ENCODE peak calls at places on chromosomes 1 and 21, in eight cellular contexts. One of them, this sample, is unnamed.

GRCh38 chr1:88052162-88052561 is 631.9 kb upstream of the PKN2 start:
- DNase-seq in tibial nerve: no peak
- DNase-seq in stomach: no peak
- DNase-seq in A549: no peak
- DNase-seq in K562: no peak
- DNase-seq in SK-N-SH: no peak
- DNase-seq in H1: no peak
- DNase-seq in esophagus muscularis mucosa: no peak
- DNase-seq in this sample: no peak

GRCh38 chr1:21022279-21023040 is 154.2 kb downstream of the EIF4G3 start:
- DNase-seq in stomach: peak
- DNase-seq in A549: peak
- DNase-seq in SK-N-SH: peak
- DNase-seq in tibial nerve: no peak
- DNase-seq in esophagus muscularis mucosa: no peak
- DNase-seq in H1: no peak
- DNase-seq in K562: peak
- DNase-seq in this sample: no peak

GRCh38 chr21:43950936-43951335 is 61.2 kb upstream of the TRAPPC10 start:
- DNase-seq in stomach: no peak
- DNase-seq in K562: no peak
- DNase-seq in H1: no peak
- DNase-seq in SK-N-SH: no peak
- DNase-seq in tibial nerve: no peak
- DNase-seq in A549: no peak
- DNase-seq in esophagus muscularis mucosa: no peak
- DNase-seq in this sample: peak

GRCh38 chr1:61825398-61825797 is 83.1 kb downstream of the PATJ start:
- DNase-seq in esophagus muscularis mucosa: no peak
- DNase-seq in stomach: no peak
- DNase-seq in tibial nerve: no peak
- DNase-seq in SK-N-SH: no peak
- DNase-seq in K562: no peak
- DNase-seq in H1: no peak
- DNase-seq in A549: no peak
- DNase-seq in this sample: no peak

GRCh38 chr1:84370831-84371394 is 27.4 kb upstream of the DNASE2B start:
- DNase-seq in stomach: no peak
- DNase-seq in SK-N-SH: no peak
- DNase-seq in tibial nerve: no peak
- DNase-seq in A549: peak
- DNase-seq in H1: no peak
- DNase-seq in K562: no peak
- DNase-seq in esophagus muscularis mucosa: no peak
- DNase-seq in this sample: peak

GRCh38 chr1:61293197-61293596 is 210.8 kb downstream of the NFIA start:
- DNase-seq in SK-N-SH: no peak
- DNase-seq in stomach: no peak
- DNase-seq in K562: no peak
- DNase-seq in tibial nerve: no peak
- DNase-seq in A549: no peak
- DNase-seq in H1: no peak
- DNase-seq in esophagus muscularis mucosa: no peak
- DNase-seq in this sample: no peak

GRCh38 chr1:58823481-58824010 is 39.7 kb upstream of the JUN start:
- DNase-seq in stomach: peak
- DNase-seq in K562: peak
- DNase-seq in SK-N-SH: no peak
- DNase-seq in H1: no peak
- DNase-seq in tibial nerve: no peak
- DNase-seq in esophagus muscularis mucosa: no peak
- DNase-seq in A549: peak
- DNase-seq in this sample: no peak

GRCh38 chr1:8154621-8155052 is 128.5 kb upstream of the ERRFI1 start:
- DNase-seq in tibial nerve: no peak
- DNase-seq in esophagus muscularis mucosa: no peak
- DNase-seq in A549: peak
- DNase-seq in H1: no peak
- DNase-seq in SK-N-SH: no peak
- DNase-seq in stomach: no peak
- DNase-seq in K562: peak
- DNase-seq in this sample: no peak

GRCh38 chr1:178371236-178371635 is 125.5 kb downstream of the CLEC20A start:
- DNase-seq in tibial nerve: no peak
- DNase-seq in esophagus muscularis mucosa: no peak
- DNase-seq in A549: peak
- DNase-seq in stomach: no peak
- DNase-seq in SK-N-SH: no peak
- DNase-seq in H1: no peak
- DNase-seq in K562: no peak
- DNase-seq in this sample: no peak

GRCh38 chr1:17523487-17524029 is 15.9 kb upstream of the ARHGEF10L start:
- DNase-seq in H1: no peak
- DNase-seq in K562: no peak
- DNase-seq in esophagus muscularis mucosa: no peak
- DNase-seq in SK-N-SH: no peak
- DNase-seq in stomach: no peak
- DNase-seq in A549: no peak
- DNase-seq in tibial nerve: no peak
- DNase-seq in this sample: no peak

GRCh38 chr1:110233861-110234260 is 23.7 kb downstream of the KCNC4 start:
- DNase-seq in esophagus muscularis mucosa: no peak
- DNase-seq in stomach: no peak
- DNase-seq in H1: no peak
- DNase-seq in K562: no peak
- DNase-seq in SK-N-SH: no peak
- DNase-seq in A549: no peak
- DNase-seq in tibial nerve: no peak
- DNase-seq in this sample: no peak

DNA sequence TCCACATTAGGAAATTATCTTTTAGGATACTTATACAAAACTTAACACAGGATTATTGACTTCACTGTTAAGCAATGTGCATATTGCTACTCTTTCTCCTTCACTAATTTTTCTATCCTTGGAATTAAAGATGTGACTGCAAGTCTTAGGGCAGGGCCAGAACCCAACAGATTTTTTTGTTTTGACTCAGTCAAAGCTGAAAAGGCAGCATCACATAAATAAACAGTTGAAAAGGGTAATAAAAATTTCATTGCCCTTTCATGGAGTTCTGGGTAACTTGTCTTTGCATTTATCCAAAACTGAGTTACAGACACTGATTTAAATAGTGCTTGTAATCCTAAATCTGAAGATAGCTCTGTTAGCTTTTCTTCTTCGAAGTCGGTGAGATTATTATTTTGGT is 1.9 kb upstream of the TMEM35B start:
- DNase-seq in tibial nerve: no peak
- DNase-seq in SK-N-SH: no peak
- DNase-seq in stomach: no peak
- DNase-seq in K562: no peak
- DNase-seq in A549: no peak
- DNase-seq in esophagus muscularis mucosa: no peak
- DNase-seq in H1: no peak
- DNase-seq in this sample: no peak
- TF ChIP-seq EP300 in tibial nerve: no peak
- TF ChIP-seq EP300 in SK-N-SH: no peak
- TF ChIP-seq EP300 in stomach: no peak
- TF ChIP-seq EP300 in K562: no peak
- TF ChIP-seq EP300 in A549: no peak
- TF ChIP-seq EP300 in esophagus muscularis mucosa: no peak
- TF ChIP-seq EP300 in H1: no peak
- TF ChIP-seq EP300 in this sample: no peak

DNA sequence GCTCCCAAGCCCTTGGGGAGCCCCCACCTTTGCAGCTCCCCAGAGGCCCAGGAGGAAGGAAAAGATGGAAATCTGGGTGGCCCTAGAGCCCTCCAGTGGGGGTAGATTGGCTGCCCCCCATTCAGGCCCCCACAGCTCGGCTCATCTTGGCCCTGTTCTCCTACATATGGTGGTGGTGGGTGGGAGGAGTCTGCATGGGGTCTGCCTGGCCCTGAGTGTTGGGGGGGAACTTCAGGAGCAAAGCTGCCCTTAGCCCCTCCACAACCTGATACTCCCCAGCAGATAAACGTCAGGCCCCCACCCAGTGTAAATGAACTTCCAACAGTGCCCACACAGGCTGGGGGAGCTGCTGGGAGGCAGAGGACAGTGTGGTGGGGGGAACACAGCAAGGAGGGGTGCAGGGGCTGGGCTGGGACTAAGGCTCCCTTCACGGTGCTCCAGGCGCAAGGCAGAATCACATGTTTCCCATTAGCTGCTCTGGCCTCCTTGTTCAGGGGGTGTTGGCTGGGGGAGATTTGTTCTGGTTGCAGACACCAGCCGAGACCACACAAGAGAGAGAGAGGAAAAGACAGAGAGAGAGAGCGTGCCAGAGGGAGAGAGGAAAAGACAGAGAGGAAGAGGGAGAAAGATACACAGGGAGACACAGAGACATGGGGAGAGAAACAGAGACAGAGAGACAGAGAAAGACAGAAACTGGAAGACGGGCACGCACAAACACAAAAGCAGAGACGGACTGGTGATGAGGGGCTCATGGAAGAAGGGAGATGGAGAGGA is 42.6 kb downstream of the AHDC1 start:
- DNase-seq in H1: no peak
- DNase-seq in esophagus muscularis mucosa: no peak
- DNase-seq in SK-N-SH: peak
- DNase-seq in stomach: no peak
- DNase-seq in tibial nerve: no peak
- DNase-seq in A549: no peak
- DNase-seq in K562: no peak
- DNase-seq in this sample: no peak
- H3K27ac ChIP-seq in H1: no peak
- H3K27ac ChIP-seq in esophagus muscularis mucosa: peak
- H3K27ac ChIP-seq in SK-N-SH: peak
- H3K27ac ChIP-seq in stomach: peak
- H3K27ac ChIP-seq in tibial nerve: peak
- H3K27ac ChIP-seq in A549: peak
- H3K27ac ChIP-seq in K562: peak
- H3K27ac ChIP-seq in this sample: peak

GRCh38 chr1:241857131-241857530 is 9.1 kb downstream of the EXO1 start:
- DNase-seq in H1: no peak
- DNase-seq in A549: no peak
- DNase-seq in esophagus muscularis mucosa: no peak
- DNase-seq in K562: no peak
- DNase-seq in stomach: no peak
- DNase-seq in SK-N-SH: peak
- DNase-seq in tibial nerve: no peak
- DNase-seq in this sample: no peak
- TF ChIP-seq EP300 in H1: no peak
- TF ChIP-seq EP300 in A549: no peak
- TF ChIP-seq EP300 in esophagus muscularis mucosa: no peak
- TF ChIP-seq EP300 in K562: no peak
- TF ChIP-seq EP300 in stomach: no peak
- TF ChIP-seq EP300 in SK-N-SH: no peak
- TF ChIP-seq EP300 in tibial nerve: no peak
- TF ChIP-seq EP300 in this sample: no peak

GRCh38 chr1:40185951-40186864 is 25.0 kb downstream of the RLF start:
- DNase-seq in K562: no peak
- DNase-seq in stomach: no peak
- DNase-seq in H1: no peak
- DNase-seq in esophagus muscularis mucosa: no peak
- DNase-seq in A549: no peak
- DNase-seq in tibial nerve: no peak
- DNase-seq in SK-N-SH: no peak
- DNase-seq in this sample: no peak
- H3K27ac ChIP-seq in K562: no peak
- H3K27ac ChIP-seq in stomach: no peak
- H3K27ac ChIP-seq in H1: no peak
- H3K27ac ChIP-seq in esophagus muscularis mucosa: no peak
- H3K27ac ChIP-seq in A549: no peak
- H3K27ac ChIP-seq in tibial nerve: no peak
- H3K27ac ChIP-seq in SK-N-SH: no peak
- H3K27ac ChIP-seq in this sample: no peak

This sample was measured in upper lobe of left lung.